ENCODE peak calls at places on chromosome 15, in four cellular contexts. T, X, M and B are unnamed samples.

GRCh38 chr15:37425541-37425940 is 325.2 kb upstream of the MEIS2 start:
- DNase-seq in X (no peak), T (no peak), M (no peak), B (no peak)

GRCh38 chr15:85383470-85384148 is 3.2 kb downstream of the AKAP13 start:
- DNase-seq in X (no peak), M (no peak), T (no peak), B (no peak)

GRCh38 chr15:79185199-79185598 is 94.6 kb upstream of the RASGRF1 start:
- DNase-seq in M (no peak), T (peak; percentile 41), X (no peak), B (no peak)

GRCh38 chr15:45448066-45448510 is 69.7 kb upstream of the GATM start:
- DNase-seq in M (no peak), T (no peak), X (no peak), B (no peak)

GRCh38 chr15:29312387-29312786 is 42.8 kb upstream of the NSMCE3 start:
- DNase-seq in T (no peak), X (peak; percentile 76), M (no peak), B (no peak)

GRCh38 chr15:94105760-94106159 is 125.6 kb upstream of the MCTP2 start:
- DNase-seq in X (no peak), T (no peak), M (no peak), B (no peak)

GRCh38 chr15:39435244-39435643 is 145.6 kb upstream of the THBS1 start:
- DNase-seq in T (no peak), M (no peak), X (no peak), B (no peak)

GRCh38 chr15:90889736-90890456 is 5.6 kb downstream of the FES start:
- DNase-seq in X (no peak), M (no peak), T (no peak), B (no peak)

GRCh38 chr15:70474682-70475438 is 288.5 kb downstream of the UACA start:
- DNase-seq in T (no peak), M (peak; percentile 67), X (peak; percentile 92), B (peak; percentile 49)

GRCh38 chr15:62503451-62503850 is 338.4 kb upstream of the C2CD4B start:
- DNase-seq in T (no peak), M (peak; percentile 32), X (peak; percentile 79), B (no peak)

GRCh38 chr15:67185621-67186225 is 68.7 kb downstream of the AAGAB start:
- DNase-seq in M (no peak), T (no peak), X (no peak), B (peak; percentile 81)

DNA sequence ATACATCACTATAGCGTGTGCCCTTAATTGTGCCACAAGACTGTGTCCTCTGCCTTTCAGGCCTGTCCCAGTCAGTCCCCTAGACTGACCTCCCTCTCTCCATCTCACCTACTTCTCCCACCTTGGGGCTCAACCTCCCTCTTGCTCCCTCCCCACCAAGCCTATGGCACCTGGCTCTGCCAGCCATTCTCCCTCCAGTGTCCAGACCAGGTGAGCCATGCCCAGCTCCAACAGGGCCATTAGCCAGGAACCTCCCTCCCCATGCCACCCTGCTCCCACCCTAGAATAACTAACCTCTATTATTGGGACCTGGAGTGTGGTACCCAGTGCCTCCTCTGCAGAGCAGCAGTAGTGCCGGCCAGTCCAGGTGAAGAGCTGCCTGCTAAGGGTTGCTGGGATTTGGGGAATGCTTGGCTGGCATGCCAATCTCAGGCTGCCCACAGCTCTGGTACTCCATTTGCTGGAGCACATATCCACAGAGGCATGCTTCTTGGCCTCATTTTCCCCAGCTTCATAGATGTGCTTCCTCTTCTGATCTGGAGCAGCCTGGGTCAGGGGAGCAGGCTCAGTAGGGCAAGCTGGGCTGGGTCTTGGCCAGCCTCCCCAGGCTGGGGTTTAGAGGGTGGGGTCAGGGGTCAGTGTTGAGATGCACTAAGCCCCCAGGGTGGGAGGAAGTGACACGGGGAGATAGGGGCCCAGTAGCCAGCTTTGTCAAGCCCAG is 38.8 kb downstream of the SAXO2 start:
- DNase-seq in M (no peak), T (no peak), X (no peak), B (no peak)
- H3K4me3 ChIP-seq in M (no peak overlapping the region), T (no peak overlapping the region), X (no peak overlapping the region), B (no peak overlapping the region)

DNA sequence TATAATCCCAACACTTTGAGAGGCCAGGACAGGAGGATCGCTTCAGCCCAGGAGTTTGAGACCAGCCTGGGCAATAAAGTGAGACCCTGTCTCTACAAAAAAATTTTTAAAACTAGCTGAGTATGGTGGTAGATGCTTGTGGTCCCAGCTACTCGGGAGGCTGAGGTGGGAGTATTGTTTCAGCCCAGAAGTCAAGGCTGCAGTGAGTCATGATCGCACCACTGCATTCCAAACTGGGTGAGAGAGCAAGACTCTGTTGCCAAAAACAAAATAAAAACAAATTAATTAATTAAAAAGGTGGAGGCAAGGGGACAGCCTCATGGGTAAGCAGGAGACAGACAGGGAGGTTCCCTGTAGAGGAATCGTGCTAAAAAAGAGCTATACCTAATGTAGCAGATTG is 12.6 kb downstream of the HAPLN3 start:
- DNase-seq in X (peak; percentile 66), M (no peak), T (no peak), B (no peak)
- H3K4me3 ChIP-seq in X (no peak overlapping the region), M (no peak overlapping the region), T (no peak overlapping the region), B (no peak overlapping the region)

GRCh38 chr15:43792761-43793493 is 807 bp downstream of the SERF2 start:
- DNase-seq in X (peak; percentile 40), T (peak; percentile 42), M (no peak), B (peak; percentile 68)
- H3K4me3 ChIP-seq in X (peak overlapping the region; percentile 100), T (peak overlapping the region; percentile 99), M (peak overlapping the region; percentile 93), B (peak overlapping the region; percentile 100)

GRCh38 chr15:98646546-98647025 is 1.8 kb upstream of the IGF1R start:
- DNase-seq in X (no peak), T (no peak), M (no peak), B (no peak)
- H3K4me3 ChIP-seq in X (peak overlapping the region; percentile 76), T (peak overlapping the region; percentile 92), M (peak overlapping the region; percentile 72), B (peak overlapping the region; percentile 51)

GRCh38 chr15:52180851-52181450 is 10.2 kb downstream of the GNB5 start:
- DNase-seq in X (no peak), M (no peak), T (no peak), B (no peak)
- H3K4me3 ChIP-seq in X (no peak overlapping the region), M (peak overlapping the region; percentile 83), T (no peak overlapping the region), B (no peak overlapping the region)

GRCh38 chr15:31330111-31330785 is 3.6 kb downstream of the KLF13 start:
- DNase-seq in X (no peak), M (no peak), T (no peak), B (no peak)
- H3K4me3 ChIP-seq in X (no peak overlapping the region), M (peak overlapping the region; percentile 87), T (no peak overlapping the region), B (peak overlapping the region; percentile 68)

GRCh38 chr15:57223887-57224286 is 152.4 kb upstream of the CGNL1 start:
- DNase-seq in X (no peak), M (no peak), T (no peak), B (no peak)

GRCh38 chr15:57223345-57223744 is 153.0 kb upstream of the CGNL1 start:
- DNase-seq in X (no peak), T (no peak), M (no peak), B (no peak)

GRCh38 chr15:57218826-57219576 is 157.3 kb upstream of the CGNL1 start:
- DNase-seq in M (no peak), T (peak; percentile 27), X (peak; percentile 88), B (no peak)

GRCh38 chr15:57217716-57218598 is 158.3 kb upstream of the CGNL1 start:
- DNase-seq in X (no peak), T (no peak), M (no peak), B (no peak)

DNA sequence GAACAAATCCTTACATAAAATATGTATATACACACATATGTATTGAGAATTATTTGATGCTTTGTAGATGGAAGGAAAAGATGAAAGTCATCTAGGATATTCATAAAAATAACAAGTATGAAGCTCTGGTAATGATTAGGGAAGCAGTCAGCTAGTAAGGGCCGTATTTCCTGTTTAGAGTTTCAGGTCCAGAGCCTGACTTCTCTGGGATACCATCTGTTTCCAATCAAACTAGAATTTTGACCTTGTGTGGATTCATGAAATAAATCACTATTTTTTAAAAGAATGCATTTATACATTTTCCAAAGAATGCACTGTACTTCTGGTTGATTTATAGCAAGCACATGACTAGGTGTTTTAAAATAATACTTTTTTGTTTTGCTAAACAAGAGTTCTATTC is 156.1 kb upstream of the CGNL1 start:
- DNase-seq in X (peak; percentile 64), T (peak; percentile 32), M (no peak), B (no peak)
- H3K4me3 ChIP-seq in X (peak overlapping the region; percentile 50), T (peak overlapping the region; percentile 59), M (no peak overlapping the region), B (no peak overlapping the region)

GRCh38 chr15:74784426-74784825 is 2.5 kb downstream of the CSK start:
- DNase-seq in X (no peak), M (no peak), T (no peak), B (no peak)
- H3K4me3 ChIP-seq in X (no peak overlapping the region), M (peak overlapping the region; percentile 93), T (no peak overlapping the region), B (no peak overlapping the region)

GRCh38 chr15:63877713-63878271 is 44.0 kb upstream of the HERC1 start:
- DNase-seq in X (no peak), T (no peak), M (no peak), B (no peak)
- H3K4me3 ChIP-seq in X (no peak overlapping the region), T (no peak overlapping the region), M (no peak overlapping the region), B (no peak overlapping the region)